ENCODE peak calls at places on chromosomes 11 and 22, in ten cellular contexts. R is ovary; M is stimulated activated CD4-positive, alpha-beta T cell treated with anti-CD3 and anti-CD28 coated beads, Interleukin-1b, Interleukin-23, amount 100 ng/mL, for 24 hours; F is neural progenitor cell; U is amygdala; E is fibroblast of mammary gland; K is NCI-H2107; Y is fibroblast of the conjunctiva; T is activated T-helper 9 cell treated with anti-CD3 and anti-CD28 coated beads, Interleukin-2, amount 50 U/mL, for 16 hours; H is thoracic aorta. V is an unnamed sample.

GRCh38 chr22:22853713-22854112 is 33.9 kb upstream of the IGLL5 start:
- DNase-seq in R (no peak), M (no peak), F (no peak), U (no peak), E (no peak), K (no peak), Y (no peak), T (no peak), H (no peak), V (no peak)

GRCh38 chr22:31227186-31227585 is 15.1 kb downstream of the LIMK2 start:
- DNase-seq in R (no peak), M (no peak), F (no peak), U (no peak), E (no peak), K (no peak), Y (no peak), T (no peak), H (no peak), V (no peak)

GRCh38 chr22:19827341-19828034 is 27.2 kb downstream of the GNB1L start:
- DNase-seq in R (no peak), M (no peak), F (no peak), U (no peak), E (no peak), K (no peak), Y (no peak), T (no peak), H (no peak), V (no peak)

GRCh38 chr11:108959124-108959761 is 294.4 kb downstream of the DDX10 start:
- DNase-seq in R (no peak), M (no peak), F (no peak), U (no peak), E (peak; percentile 38), K (no peak), Y (no peak), T (no peak), H (no peak), V (no peak)

GRCh38 chr22:30235687-30236170 is 10.8 kb downstream of the LIF start:
- DNase-seq in R (no peak), M (no peak), F (no peak), U (no peak), E (no peak), K (no peak), Y (no peak), T (no peak), H (no peak), V (no peak)

GRCh38 chr11:134583397-134583990 is 171.5 kb upstream of the B3GAT1 start:
- DNase-seq in R (no peak), M (no peak), F (no peak), U (no peak), E (no peak), K (no peak), Y (no peak), T (no peak), H (no peak), V (no peak)

GRCh38 chr11:3166268-3167142 is 1.4 kb upstream of the OSBPL5 start:
- DNase-seq in R (peak; percentile 11), M (no peak), F (peak; percentile 54), U (no peak), E (no peak), K (no peak), Y (no peak), T (no peak), H (no peak), V (no peak)

GRCh38 chr22:25829808-25830777 is 88.1 kb downstream of the MYO18B start:
- DNase-seq in R (no peak), M (no peak), F (no peak), U (no peak), E (no peak), K (no peak), Y (no peak), T (no peak), H (no peak), V (no peak)

GRCh38 chr22:22856364-22856763 is 31.3 kb upstream of the IGLL5 start:
- DNase-seq in R (no peak), M (no peak), F (no peak), U (no peak), E (no peak), K (no peak), Y (no peak), T (no peak), H (no peak), V (no peak)

GRCh38 chr11:2088746-2089535 is 50.2 kb downstream of the IGF2 start:
- DNase-seq in R (no peak), M (no peak), F (no peak), U (no peak), E (no peak), K (no peak), Y (no peak), T (no peak), H (no peak), V (no peak)

GRCh38 chr11:3043315-3043871 is 13.8 kb downstream of the CARS1 start:
- DNase-seq in R (no peak), M (no peak), F (no peak), U (peak; percentile 52), E (peak; percentile 74), K (no peak), Y (peak; percentile 9), T (no peak), H (peak; percentile 69), V (no peak)

GRCh38 chr11:57982763-57983162 is 40.9 kb upstream of the OR9Q1 start:
- DNase-seq in R (no peak), M (no peak), F (peak; percentile 60), U (no peak), E (no peak), K (no peak), Y (no peak), T (no peak), H (no peak), V (no peak)

GRCh38 chr11:71240865-71241691 is 11.3 kb downstream of the SHANK2 start:
- DNase-seq in R (no peak), M (no peak), F (peak; percentile 69), U (no peak), E (peak; percentile 93), K (no peak), Y (peak; percentile 65), T (no peak), H (no peak), V (no peak)

GRCh38 chr11:133162228-133162627 is 370.1 kb downstream of the OPCML start:
- DNase-seq in R (no peak), M (no peak), F (no peak), U (no peak), E (no peak), K (no peak), Y (no peak), T (no peak), H (no peak), V (no peak)

GRCh38 chr22:50581031-50581949 is 1.4 kb downstream of the CHKB start:
- DNase-seq in R (no peak), M (no peak), F (no peak), U (no peak), E (no peak), K (no peak), Y (no peak), T (no peak), H (no peak), V (no peak)

GRCh38 chr22:23283591-23284503 is 103.5 kb downstream of the BCR start:
- DNase-seq in R (no peak), M (no peak), F (no peak), U (no peak), E (no peak), K (no peak), Y (no peak), T (no peak), H (no peak), V (no peak)

GRCh38 chr11:129643031-129643721 is 172.5 kb upstream of the TMEM45B start:
- DNase-seq in R (no peak), M (no peak), F (no peak), U (no peak), E (peak; percentile 94), K (no peak), Y (no peak), T (no peak), H (no peak), V (no peak)

GRCh38 chr22:33631777-33632176 is 288.5 kb downstream of the LARGE1 start:
- DNase-seq in R (no peak), M (no peak), F (no peak), U (no peak), E (no peak), K (no peak), Y (no peak), T (no peak), H (no peak), V (no peak)

GRCh38 chr22:37547249-37547741 is 13.0 kb upstream of the CDC42EP1 start:
- DNase-seq in R (no peak), M (no peak), F (no peak), U (no peak), E (no peak), K (no peak), Y (no peak), T (no peak), H (no peak), V (no peak)

GRCh38 chr11:118136826-118137225 is 15.8 kb downstream of the SCN4B start:
- DNase-seq in R (no peak), M (no peak), F (no peak), U (no peak), E (no peak), K (no peak), Y (no peak), T (no peak), H (no peak), V (no peak)

GRCh38 chr11:114082767-114083181 is 23.3 kb downstream of the ZBTB16 start:
- DNase-seq in R (peak; percentile 62), M (no peak), F (no peak), U (no peak), E (no peak), K (no peak), Y (no peak), T (no peak), H (no peak), V (no peak)

GRCh38 chr11:22273781-22274180 is 64.4 kb upstream of the SLC17A6 start:
- DNase-seq in R (no peak), M (no peak), F (no peak), U (no peak), E (no peak), K (no peak), Y (no peak), T (no peak), H (no peak), V (no peak)

GRCh38 chr11:96292291-96293010 is 50.5 kb downstream of the MAML2 start:
- DNase-seq in R (no peak), M (no peak), F (no peak), U (no peak), E (no peak), K (no peak), Y (no peak), T (no peak), H (no peak), V (no peak)

GRCh38 chr11:118353084-118353710 is 6.2 kb upstream of the UBE4A start:
- DNase-seq in R (no peak), M (no peak), F (no peak), U (no peak), E (peak; percentile 35), K (no peak), Y (no peak), T (no peak), H (no peak), V (no peak)

GRCh38 chr11:8988329-8989234 is 15.2 kb downstream of the NRIP3 start:
- DNase-seq in R (no peak), M (no peak), F (no peak), U (no peak), E (peak; percentile 52), K (no peak), Y (no peak), T (no peak), H (no peak), V (no peak)

GRCh38 chr11:72316984-72317383 is 73.0 kb upstream of the PHOX2A start:
- DNase-seq in R (no peak), M (no peak), F (no peak), U (no peak), E (no peak), K (no peak), Y (no peak), T (no peak), H (no peak), V (no peak)

GRCh38 chr11:130516175-130516867 is 67.9 kb downstream of the ADAMTS15 start:
- DNase-seq in R (no peak), M (no peak), F (no peak), U (no peak), E (no peak), K (no peak), Y (no peak), T (no peak), H (no peak), V (no peak)

GRCh38 chr11:776459-777287 is 614 bp downstream of the GATD1 start:
- DNase-seq in R (no peak), M (peak; percentile 34), F (peak; percentile 90), U (no peak), E (no peak), K (no peak), Y (no peak), T (peak; percentile 35), H (no peak), V (no peak)